ENCODE peak calls at places on chromosomes 1 and 21, in seven cellular contexts. G is CD8-positive, alpha-beta memory T cell; N is GM12878; Y is colonic mucosa; T is hepatocyte; Q is tibial nerve; A is heart right ventricle. C is an unnamed sample. For H3K4me1 and H3K27me3, the result is how much of the 10 kb centered on the place peaks cover.

GRCh38 chr1:219000005-219000404 is 173.7 kb upstream of the LYPLAL1 start:
- DNase-seq in G (no peak), N (no peak), Y (no peak), T (no peak), Q (no peak), A (no peak), C (no peak)

GRCh38 chr1:39272791-39273071 is 68.2 kb downstream of the MACF1 start:
- DNase-seq in G (no peak), N (no peak), Y (no peak), T (no peak), Q (no peak), A (no peak), C (no peak)

GRCh38 chr1:222777977-222778376 is 36.9 kb upstream of the DISP1 start:
- DNase-seq in G (no peak), N (no peak), Y (no peak), T (no peak), Q (no peak), A (no peak), C (no peak)

GRCh38 chr21:15414057-15414456 is 315.7 kb upstream of the USP25 start:
- DNase-seq in G (no peak), N (no peak), Y (no peak), T (no peak), Q (no peak), A (no peak), C (no peak)

GRCh38 chr1:11516961-11517635 is 38.1 kb downstream of the DISP3 start:
- DNase-seq in G (no peak), N (no peak), Y (no peak), T (no peak), Q (no peak), A (no peak), C (no peak)

GRCh38 chr1:15944308-15945010 is 31.4 kb downstream of the ZBTB17 start:
- DNase-seq in G (no peak), N (no peak), Y (no peak), T (no peak), Q (no peak), A (no peak), C (no peak)

GRCh38 chr1:33137800-33138199 is 44.0 kb downstream of the TRIM62 start:
- DNase-seq in G (no peak), N (no peak), Y (no peak), T (peak), Q (no peak), A (peak), C (no peak)

GRCh38 chr1:167064622-167065021 is 25.6 kb downstream of the GPA33 start:
- DNase-seq in G (no peak), N (no peak), Y (no peak), T (no peak), Q (no peak), A (no peak), C (no peak)

GRCh38 chr1:203287109-203287893 is 18.0 kb upstream of the BTG2 start:
- DNase-seq in G (peak), N (peak), Y (peak), T (peak), Q (no peak), A (peak), C (peak)

GRCh38 chr1:207241164-207241934 is 80.1 kb upstream of the CD55 start:
- DNase-seq in G (no peak), N (no peak), Y (no peak), T (peak), Q (no peak), A (no peak), C (no peak)

GRCh38 chr1:151825811-151826660 is 5.6 kb downstream of the RORC start:
- DNase-seq in G (no peak), N (no peak), Y (peak), T (peak), Q (no peak), A (no peak), C (no peak)

GRCh38 chr1:2802421-2802961 is 998 bp upstream of the TTC34 start:
- DNase-seq in G (no peak), N (no peak), Y (no peak), T (no peak), Q (no peak), A (peak), C (no peak)

GRCh38 chr1:23554481-23555224 is 4.6 kb downstream of the ID3 start:
- DNase-seq in G (peak), N (no peak), Y (peak), T (peak), Q (peak), A (peak), C (peak)

GRCh38 chr21:33543505-33544129 is 779 bp downstream of the SON start:
- DNase-seq in G (peak), N (no peak), Y (peak), T (no peak), Q (peak), A (peak), C (peak)

GRCh38 chr1:183822081-183822611 is 17.2 kb downstream of the RGL1 start:
- DNase-seq in G (no peak), N (no peak), Y (no peak), T (no peak), Q (no peak), A (no peak), C (no peak)

GRCh38 chr1:198750081-198750480 is 111.2 kb downstream of the PTPRC start:
- DNase-seq in G (no peak), N (no peak), Y (no peak), T (no peak), Q (no peak), A (no peak), C (no peak)

GRCh38 chr1:241672301-241672700 is 20.2 kb downstream of the WDR64 start:
- DNase-seq in G (no peak), N (no peak), Y (no peak), T (no peak), Q (no peak), A (no peak), C (no peak)

GRCh38 chr1:223739366-223740057 is 27.2 kb downstream of the CAPN2 start:
- DNase-seq in G (no peak), N (no peak), Y (peak), T (no peak), Q (no peak), A (no peak), C (no peak)

GRCh38 chr1:172287207-172287606 is 133.3 kb upstream of the C1orf105 start:
- DNase-seq in G (no peak), N (no peak), Y (peak), T (no peak), Q (peak), A (peak), C (peak)

GRCh38 chr1:106727171-106727570 is 329.3 kb upstream of the PRMT6 start:
- DNase-seq in G (no peak), N (peak), Y (no peak), T (no peak), Q (no peak), A (no peak), C (no peak)

GRCh38 chr1:39132505-39133339 is 71.8 kb upstream of the MACF1 start:
- DNase-seq in G (no peak), N (no peak), Y (peak), T (peak), Q (no peak), A (peak), C (no peak)

GRCh38 chr1:17009706-17010105 is 2.0 kb downstream of the ATP13A2 start:
- DNase-seq in G (no peak), N (no peak), Y (peak), T (peak), Q (no peak), A (no peak), C (no peak)

GRCh38 chr1:151428068-151428467 is 28.7 kb downstream of the PSMB4 start:
- DNase-seq in G (no peak), N (no peak), Y (no peak), T (no peak), Q (no peak), A (no peak), C (no peak)

GRCh38 chr21:39660191-39660590 is 47.5 kb downstream of the B3GALT5 start:
- DNase-seq in G (no peak), N (no peak), Y (peak), T (peak), Q (no peak), A (peak), C (peak)

GRCh38 chr1:16721871-16722641 is 18.3 kb upstream of the RNU1-4 start:
- DNase-seq in G (no peak), N (no peak), Y (no peak), T (peak), Q (no peak), A (no peak), C (no peak)

GRCh38 chr21:45097827-45098387 is 23.5 kb downstream of the ADARB1 start:
- DNase-seq in G (no peak), N (no peak), Y (no peak), T (no peak), Q (no peak), A (no peak), C (no peak)
- H3K4me1 ChIP-seq in G (under half), N (under half), Y (under half), T (under half), Q (under half), A (half or more), C (under half)

GRCh38 chr1:154962795-154963330 is 1.3 kb upstream of the PYGO2 start:
- DNase-seq in G (no peak), N (no peak), Y (no peak), T (no peak), Q (no peak), A (no peak), C (no peak)
- H3K4me3 ChIP-seq in G (peak), N (peak), Y (peak), T (peak), Q (peak), A (peak), C (peak)

GRCh38 chr1:55384589-55385136 is 169.5 kb upstream of the USP24 start:
- DNase-seq in G (no peak), N (no peak), Y (no peak), T (no peak), Q (no peak), A (no peak), C (no peak)

GRCh38 chr1:55385402-55386018 is 170.3 kb upstream of the USP24 start:
- DNase-seq in G (no peak), N (no peak), Y (no peak), T (no peak), Q (no peak), A (no peak), C (no peak)

GRCh38 chr1:55386456-55386855 is 171.3 kb upstream of the USP24 start:
- DNase-seq in G (no peak), N (no peak), Y (no peak), T (no peak), Q (no peak), A (no peak), C (no peak)

GRCh38 chr1:55388960-55389359 is 173.8 kb upstream of the USP24 start:
- DNase-seq in G (no peak), N (no peak), Y (no peak), T (no peak), Q (no peak), A (no peak), C (no peak)
- H3K27me3 ChIP-seq in G (under half), N (under half), Y (under half), T (under half), Q (under half), A (under half), C (under half)

DNA sequence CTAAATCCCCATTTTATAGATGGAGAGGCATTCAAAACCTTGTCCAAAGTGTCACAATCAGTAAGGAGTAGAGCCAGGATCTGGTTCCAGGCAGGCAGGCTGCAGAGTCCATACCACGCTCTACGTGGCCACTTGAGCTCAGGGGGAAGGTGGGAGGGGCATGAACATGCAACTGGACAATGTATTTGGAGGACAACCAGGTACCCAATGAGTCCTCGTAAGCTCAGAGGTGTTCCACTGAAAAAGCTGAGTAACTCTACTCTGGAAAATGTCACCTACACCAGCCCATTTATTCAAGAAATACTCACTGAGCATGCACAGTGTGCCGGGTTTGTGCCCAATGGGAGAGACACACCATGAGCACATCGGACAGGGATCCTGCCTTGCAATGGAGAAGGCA is 11.2 kb upstream of the GUCA2B start:
- DNase-seq in G (no peak), N (no peak), Y (no peak), T (no peak), Q (no peak), A (no peak), C (no peak)
- H3K4me1 ChIP-seq in G (under half), N (under half), Y (under half), T (under half), Q (under half), A (under half), C (under half)

GRCh38 chr1:81160696-81161095 is 640.0 kb upstream of the ADGRL2 start:
- DNase-seq in G (no peak), N (no peak), Y (no peak), T (no peak), Q (no peak), A (no peak), C (no peak)

GRCh38 chr1:81158592-81158991 is 642.1 kb upstream of the ADGRL2 start:
- DNase-seq in G (no peak), N (no peak), Y (no peak), T (no peak), Q (no peak), A (no peak), C (no peak)

GRCh38 chr1:81155131-81155530 is 645.6 kb upstream of the ADGRL2 start:
- DNase-seq in G (no peak), N (no peak), Y (no peak), T (no peak), Q (no peak), A (no peak), C (no peak)

GRCh38 chr1:81157686-81158085 is 643.0 kb upstream of the ADGRL2 start:
- DNase-seq in G (no peak), N (no peak), Y (no peak), T (no peak), Q (no peak), A (no peak), C (no peak)
- H3K4me3 ChIP-seq in G (no peak), N (no peak), Y (no peak), T (no peak), Q (no peak), A (no peak), C (no peak)

DNA sequence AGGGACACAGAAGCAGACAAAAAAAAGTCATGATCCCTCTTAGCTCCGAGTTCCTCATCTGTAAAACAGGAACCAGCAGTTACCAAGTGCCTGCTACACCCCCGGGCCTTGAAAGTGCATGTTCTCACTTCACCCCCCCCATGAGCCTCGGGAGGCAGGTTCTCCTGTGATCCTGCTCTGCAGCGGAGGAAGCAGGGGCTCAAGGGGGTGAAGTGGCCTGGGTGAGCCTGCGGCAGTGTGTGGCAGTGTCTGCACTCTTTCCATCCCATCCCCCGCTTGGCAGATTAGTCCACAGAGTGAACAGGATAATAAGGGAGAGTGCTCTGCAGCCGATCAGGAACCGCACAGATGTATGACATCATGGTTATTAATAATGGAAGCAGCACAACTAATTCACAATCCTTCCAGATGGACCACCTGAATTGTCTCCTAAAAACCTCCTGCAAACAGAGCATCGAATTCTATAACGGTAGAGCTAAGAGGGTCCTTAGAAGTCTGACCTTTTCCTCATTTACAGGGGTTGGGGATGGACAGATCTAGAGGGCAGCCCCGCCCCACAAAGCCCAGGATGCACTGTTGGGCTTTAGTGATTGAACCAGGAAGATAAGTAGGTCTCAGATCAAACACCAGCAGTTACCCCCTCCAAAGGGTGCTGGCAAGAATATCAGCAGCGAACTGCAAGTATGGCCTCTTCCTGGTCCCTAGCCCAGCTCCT is 174.1 kb upstream of the EDN2 start:
- DNase-seq in G (no peak), N (no peak), Y (no peak), T (no peak), Q (no peak), A (no peak), C (no peak)
- H3K27me3 ChIP-seq in G (under half), N (under half), Y (under half), T (under half), Q (under half), A (under half), C (under half)

DNA sequence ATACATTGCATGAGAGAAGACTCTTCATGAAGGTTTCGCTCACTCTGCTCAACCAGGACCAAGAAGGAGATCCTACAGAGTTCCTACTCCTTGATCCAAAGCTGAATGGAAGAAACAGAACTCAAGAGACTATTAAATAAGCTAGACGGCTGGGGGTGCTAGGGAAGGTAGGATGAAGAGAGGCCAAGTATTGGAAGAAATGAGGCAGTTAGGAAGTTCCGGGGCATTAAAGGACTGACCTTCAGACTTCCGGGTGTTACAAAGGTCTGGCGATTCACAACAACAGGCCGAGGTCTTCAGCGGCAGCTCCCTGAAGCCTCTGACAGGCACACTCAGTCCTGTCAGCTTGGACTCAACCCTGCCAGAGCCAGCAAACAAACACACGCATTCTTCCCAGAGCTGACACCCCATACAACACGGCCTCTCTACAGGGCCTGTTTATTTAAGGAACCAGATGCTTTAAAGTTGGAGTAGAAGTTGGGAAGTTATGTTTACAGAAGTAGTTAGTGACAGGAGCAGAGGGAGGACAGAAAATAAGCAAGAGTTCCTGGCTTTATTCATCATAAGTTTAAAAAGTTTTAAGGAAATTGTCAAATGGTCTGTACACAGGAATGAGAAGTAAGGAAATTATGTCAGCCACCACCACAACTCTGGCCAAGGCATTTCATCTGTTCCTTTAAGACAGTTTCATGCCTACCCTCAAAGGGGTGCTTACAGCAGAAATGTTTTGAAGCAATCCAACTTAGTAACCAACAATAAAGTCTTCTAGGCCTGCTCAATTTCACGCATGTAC is 4.7 kb downstream of the SORT1 start:
- DNase-seq in G (no peak), N (no peak), Y (peak), T (peak), Q (peak), A (peak), C (no peak)
- H3K4me1 ChIP-seq in G (under half), N (under half), Y (under half), T (under half), Q (half or more), A (half or more), C (under half)

GRCh38 chr1:227885648-227886502 is 61.9 kb downstream of the WNT9A start:
- DNase-seq in G (peak), N (no peak), Y (peak), T (peak), Q (peak), A (peak), C (peak)

GRCh38 chr1:227886503-227886961 is 61.2 kb downstream of the WNT9A start:
- DNase-seq in G (no peak), N (no peak), Y (peak), T (peak), Q (peak), A (no peak), C (no peak)

GRCh38 chr1:227888404-227889046 is 59.2 kb downstream of the WNT9A start:
- DNase-seq in G (no peak), N (no peak), Y (peak), T (peak), Q (peak), A (no peak), C (no peak)

GRCh38 chr1:227887697-227888403 is 59.9 kb downstream of the WNT9A start:
- DNase-seq in G (no peak), N (no peak), Y (peak), T (peak), Q (peak), A (peak), C (peak)

DNA sequence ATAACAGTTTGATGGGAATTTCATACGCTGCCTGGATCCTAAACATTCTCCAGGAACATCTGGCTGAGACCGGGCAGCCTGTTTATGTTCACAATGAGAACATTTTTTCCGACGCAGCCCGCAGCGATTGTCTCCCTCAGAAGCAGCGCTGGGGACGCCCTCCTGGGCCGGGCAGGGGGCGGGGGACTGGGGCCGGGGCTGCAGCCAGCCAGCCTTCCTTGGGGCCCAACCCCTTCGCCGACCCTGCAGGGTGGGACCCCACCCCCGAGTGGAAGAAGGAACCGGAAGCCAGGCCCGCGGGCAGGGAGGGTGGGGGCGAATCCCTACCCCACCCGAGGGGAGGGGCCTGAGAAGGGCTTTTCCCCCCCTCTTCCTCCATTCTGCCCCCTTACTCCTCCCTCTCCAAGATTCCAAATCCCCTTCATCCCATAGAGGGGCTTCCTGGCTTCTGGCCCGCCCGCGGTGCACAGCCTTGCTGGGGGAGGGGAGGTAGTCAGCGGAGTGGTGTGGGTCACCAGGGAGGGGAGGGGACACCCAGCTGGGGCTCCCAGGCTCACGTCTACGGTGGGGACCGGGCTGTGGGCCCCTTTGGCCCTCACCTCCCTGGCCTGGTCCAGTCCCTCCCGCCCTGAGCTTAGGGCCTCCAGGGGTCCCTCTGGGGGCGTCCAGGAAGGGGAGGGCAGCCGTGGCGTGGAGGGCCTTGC is 60.6 kb downstream of the WNT9A start:
- DNase-seq in G (no peak), N (no peak), Y (peak), T (peak), Q (peak), A (peak), C (no peak)
- H3K4me3 ChIP-seq in G (peak), N (no peak), Y (peak), T (no peak), Q (peak), A (peak), C (peak)